ENCODE peak calls at places on chromosomes 7 and 10, in four cellular contexts. L is GM12878, N is K562, G is IMR-90. Y is an unnamed sample.

GRCh38 chr10:73899401-73899780 is 11.5 kb upstream of the PLAU start:
- DNase-seq in L (no peak), N (no peak), G (peak), Y (no peak)

GRCh38 chr7:106166651-106167342 is 54.7 kb upstream of the SYPL1 start:
- DNase-seq in L (no peak), N (peak), G (peak), Y (peak)

GRCh38 chr10:90321132-90321816 is 536.6 kb downstream of the HTR7 start:
- DNase-seq in L (no peak), N (no peak), G (peak), Y (no peak)

GRCh38 chr10:100743626-100744135 is 1.7 kb upstream of the PAX2 start:
- DNase-seq in L (no peak), N (peak), G (peak), Y (peak)

GRCh38 chr7:6508950-6509349 is 42.3 kb downstream of the GRID2IP start:
- DNase-seq in L (no peak), N (no peak), G (no peak), Y (no peak)

GRCh38 chr10:86083664-86084175 is 282.9 kb downstream of the GRID1 start:
- DNase-seq in L (no peak), N (no peak), G (no peak), Y (no peak)

GRCh38 chr7:73615886-73616285 is 8.4 kb downstream of the MLXIPL start:
- DNase-seq in L (no peak), N (no peak), G (peak), Y (no peak)

GRCh38 chr10:61836233-61836887 is 65.1 kb upstream of the ARID5B start:
- DNase-seq in L (no peak), N (no peak), G (no peak), Y (no peak)

GRCh38 chr7:2063562-2064360 is 169.0 kb downstream of the MAD1L1 start:
- DNase-seq in L (no peak), N (no peak), G (peak), Y (peak)

GRCh38 chr10:80471715-80472233 is 17.7 kb downstream of the TSPAN14 start:
- DNase-seq in L (no peak), N (no peak), G (no peak), Y (no peak)

GRCh38 chr7:157458254-157458633 is 121.4 kb downstream of the DNAJB6 start:
- DNase-seq in L (no peak), N (no peak), G (no peak), Y (no peak)

GRCh38 chr7:144653449-144653848 is 182.4 kb downstream of the TPK1 start:
- DNase-seq in L (no peak), N (no peak), G (no peak), Y (no peak)

GRCh38 chr10:11181996-11182395 is 164.3 kb downstream of the CELF2 start:
- DNase-seq in L (no peak), N (no peak), G (no peak), Y (no peak)

DNA sequence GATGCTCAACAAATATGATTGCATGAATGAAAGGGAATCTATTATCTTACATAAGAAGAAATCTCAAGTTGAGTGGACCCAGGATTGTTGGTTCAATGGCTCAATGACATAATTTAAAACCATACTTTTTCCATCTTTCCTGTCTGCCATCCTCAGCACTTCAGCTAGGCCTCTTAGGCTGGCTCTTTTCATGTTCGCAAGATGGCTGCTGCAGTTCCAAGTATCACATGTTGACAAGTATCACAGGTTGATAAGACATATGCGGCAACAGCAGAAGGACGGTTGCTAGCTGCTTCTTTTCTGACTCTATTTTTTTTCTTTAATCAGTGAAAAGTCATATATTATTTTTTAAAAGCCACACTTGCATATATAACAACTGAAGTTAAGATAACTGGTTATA is 79.0 kb upstream of the CDK6 start:
- DNase-seq in L (no peak), N (peak), G (no peak), Y (no peak)
- TF ChIP-seq RCOR1 in L (no peak), N (no peak), G (no peak), Y (no peak)

DNA sequence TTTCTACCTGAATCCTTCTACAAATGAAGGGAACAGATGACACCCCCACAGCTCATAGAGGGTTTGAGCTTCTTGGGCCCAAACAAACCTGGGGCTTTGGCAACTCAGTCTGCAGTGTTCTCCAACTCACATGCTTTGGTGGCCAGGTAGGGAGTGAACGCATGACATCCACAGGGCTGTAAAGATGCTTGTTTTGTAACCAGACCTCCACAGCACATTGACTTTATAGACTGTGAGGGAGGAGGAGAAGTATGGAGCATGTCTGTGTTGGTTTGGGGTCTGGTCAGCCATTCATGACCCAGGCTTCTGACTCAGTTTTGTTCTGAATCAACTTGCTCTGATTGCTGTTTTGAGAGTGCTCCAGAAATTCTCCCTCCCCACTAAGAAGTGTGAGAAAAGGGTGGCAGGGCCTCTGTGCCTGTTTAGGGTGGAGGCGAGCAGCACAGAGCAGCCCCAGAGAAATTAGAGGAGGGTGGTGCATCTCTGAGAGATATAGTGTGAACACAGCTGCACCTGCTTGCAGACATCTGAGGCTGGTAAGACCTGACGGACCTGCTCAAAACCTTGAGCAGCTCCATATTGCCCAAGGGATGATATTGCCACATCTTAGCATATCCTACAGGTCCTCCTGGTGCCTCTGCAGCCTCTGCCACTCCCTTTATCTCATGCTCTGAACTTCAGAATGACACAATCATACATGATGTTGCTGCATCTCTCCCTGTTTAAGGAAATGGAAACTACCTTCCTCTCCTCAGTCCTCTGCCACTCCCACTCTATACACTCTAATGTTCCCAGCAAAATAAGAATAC is 287.6 kb downstream of the ABCA13 start:
- DNase-seq in L (no peak), N (no peak), G (no peak), Y (no peak)
- TF ChIP-seq RCOR1 in L (no peak), N (no peak), G (no peak), Y (no peak)

DNA sequence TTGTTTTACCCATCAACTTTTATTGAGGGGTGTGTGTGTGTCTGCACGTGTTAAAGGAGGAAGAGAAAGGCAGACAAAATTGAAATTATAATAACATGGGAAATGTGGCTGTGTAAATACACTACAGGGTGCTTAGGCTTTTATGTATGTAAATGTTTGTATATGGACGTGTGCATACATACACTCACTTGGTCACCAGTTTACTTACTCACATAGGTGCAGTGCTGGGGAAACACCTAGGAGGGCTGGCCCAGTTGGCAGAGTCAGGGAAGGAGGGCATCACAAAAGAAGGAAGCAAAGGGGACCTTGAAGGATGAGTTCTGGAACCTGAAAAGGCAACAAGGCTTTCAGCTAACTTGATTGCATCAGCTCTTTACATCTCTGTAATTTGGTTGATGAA is 10.0 kb downstream of the WDR11 start:
- DNase-seq in L (no peak), N (no peak), G (no peak), Y (no peak)
- TF ChIP-seq RCOR1 in L (no peak), N (no peak), G (no peak), Y (no peak)

GRCh38 chr7:13980474-13980873 is 9.0 kb downstream of the ETV1 start:
- DNase-seq in L (no peak), N (peak), G (no peak), Y (no peak)

GRCh38 chr7:13984831-13985685 is 4.4 kb downstream of the ETV1 start:
- DNase-seq in L (no peak), N (no peak), G (no peak), Y (no peak)

GRCh38 chr7:13982940-13983677 is 6.4 kb downstream of the ETV1 start:
- DNase-seq in L (no peak), N (peak), G (no peak), Y (no peak)

GRCh38 chr7:13981070-13981469 is 8.4 kb downstream of the ETV1 start:
- DNase-seq in L (no peak), N (peak), G (peak), Y (peak)

DNA sequence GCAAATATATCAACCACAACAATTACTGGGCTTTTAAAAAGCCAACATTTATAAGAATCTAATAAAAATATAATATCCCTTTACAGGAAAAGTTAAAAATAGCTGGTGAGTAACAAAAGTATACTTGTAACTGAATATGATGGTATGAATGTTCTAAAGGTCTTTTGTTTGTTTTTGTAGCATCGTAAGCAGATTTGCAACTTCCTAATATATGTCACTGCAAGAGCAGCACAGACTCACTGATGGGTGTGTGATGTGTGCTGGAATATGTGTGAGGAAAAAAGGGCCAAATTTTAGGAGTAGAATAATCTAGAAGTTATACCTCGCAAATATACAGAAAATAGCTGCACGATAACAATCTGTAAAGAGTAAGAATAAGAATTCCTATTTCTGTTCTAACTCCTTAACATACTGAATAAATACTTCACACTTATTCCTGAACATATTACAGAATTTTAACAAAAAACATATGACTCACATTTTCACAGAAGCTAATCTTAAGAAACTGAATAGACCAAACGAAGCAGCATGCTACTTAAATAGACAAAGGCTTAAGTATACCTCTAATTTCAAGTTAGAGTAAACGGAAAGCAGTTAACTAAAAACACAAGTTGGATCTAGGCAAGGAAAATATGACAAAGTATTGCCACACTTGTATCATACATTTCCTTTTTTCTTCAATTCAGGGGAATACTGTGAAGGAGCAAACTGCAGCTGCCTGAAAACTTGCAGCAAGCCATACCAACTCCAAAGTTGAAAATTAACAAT is 9.6 kb downstream of the ETV1 start:
- DNase-seq in L (no peak), N (peak), G (peak), Y (no peak)
- TF ChIP-seq RCOR1 in L (no peak), N (no peak), G (no peak), Y (no peak)

DNA sequence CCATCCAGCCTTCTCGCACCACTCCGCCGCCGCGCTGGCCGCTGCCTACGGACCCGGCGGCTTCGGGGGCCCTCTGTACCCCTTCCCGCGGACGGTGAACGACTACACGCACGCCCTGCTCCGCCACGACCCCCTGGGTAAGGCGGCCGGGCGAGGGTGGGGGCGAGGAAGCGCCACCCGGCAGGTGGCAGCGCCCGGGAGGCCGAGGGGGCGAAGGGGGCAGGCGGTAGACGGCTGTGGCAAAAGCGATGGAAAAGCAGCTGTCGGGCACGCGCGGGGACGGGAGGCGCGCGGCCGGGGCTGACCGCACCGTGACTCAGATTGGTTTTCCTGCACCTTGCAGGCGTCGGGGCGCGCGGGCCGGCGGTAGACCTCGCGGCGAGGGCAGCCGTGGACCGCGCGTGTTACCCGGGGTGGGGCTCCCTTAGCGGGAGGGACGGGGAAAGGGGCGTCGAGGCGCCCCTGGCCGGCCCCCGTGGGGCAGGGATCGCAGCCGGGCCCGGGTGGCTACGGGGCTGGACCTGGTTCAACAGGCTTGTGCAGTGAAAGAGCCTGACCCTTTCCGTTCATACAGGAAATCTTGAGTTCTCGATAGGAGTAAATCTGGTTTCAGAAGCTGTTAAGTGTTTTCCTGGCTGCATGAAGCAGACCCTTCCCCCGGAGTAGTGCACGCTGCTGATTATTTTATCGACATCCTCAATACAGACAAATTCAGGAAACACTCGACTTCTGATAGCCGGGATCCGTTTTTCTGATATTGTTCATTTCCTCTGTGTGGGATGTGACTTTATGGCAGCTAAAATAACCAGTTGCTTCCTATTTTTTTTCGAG is 671 bp downstream of the HHEX start:
- DNase-seq in L (no peak), N (peak), G (peak), Y (peak)
- TF ChIP-seq RCOR1 in L (no peak), N (no peak), G (no peak), Y (no peak)

DNA sequence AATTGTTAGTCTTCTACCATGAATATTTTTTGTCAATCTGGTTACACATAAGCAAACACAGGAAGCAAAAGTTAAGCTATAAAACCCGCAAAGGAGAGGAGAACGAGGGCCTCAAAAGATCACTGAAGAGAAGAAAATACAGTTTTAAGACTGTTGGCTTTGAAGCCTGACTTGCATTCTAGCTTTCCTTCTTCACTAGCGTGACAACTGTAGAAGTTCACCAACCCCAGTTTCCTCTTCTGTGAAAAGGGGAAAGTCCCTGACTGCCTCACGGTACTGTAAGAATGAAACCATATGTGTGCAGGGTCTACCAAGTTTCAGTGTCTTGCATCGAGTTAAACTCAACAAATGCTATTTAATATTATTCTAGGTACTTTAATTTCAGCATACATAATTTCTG is 7.5 kb upstream of the LRRN3 start:
- DNase-seq in L (peak), N (no peak), G (peak), Y (no peak)
- TF ChIP-seq RCOR1 in L (peak), N (no peak), G (no peak), Y (no peak)

DNA sequence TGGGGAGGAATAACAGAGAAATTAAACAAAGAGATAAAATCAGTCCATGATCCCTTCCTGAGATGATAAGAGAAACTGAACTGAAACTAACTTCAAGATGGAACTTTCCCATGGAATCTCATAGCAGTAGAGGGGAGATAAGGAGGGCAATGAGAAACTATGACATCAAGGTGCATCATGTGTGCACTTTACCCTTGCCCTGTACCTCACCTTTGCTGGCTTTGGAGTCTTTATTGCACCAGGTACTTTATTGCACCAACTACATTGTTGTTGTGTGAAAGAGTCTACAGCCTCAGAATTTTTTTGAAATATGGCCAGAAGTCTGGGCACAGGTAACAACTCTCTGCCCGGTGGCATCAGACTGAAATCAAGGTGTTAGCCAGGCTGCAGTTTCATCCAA is 11.2 kb upstream of the SMC3 start:
- DNase-seq in L (no peak), N (no peak), G (no peak), Y (no peak)
- TF ChIP-seq RCOR1 in L (no peak), N (no peak), G (no peak), Y (no peak)

GRCh38 chr7:20514364-20514763 is 101.1 kb upstream of the ABCB5 start:
- DNase-seq in L (peak), N (peak), G (no peak), Y (no peak)
- TF ChIP-seq RCOR1 in L (no peak), N (no peak), G (no peak), Y (no peak)

GRCh38 chr10:36383349-36383748 is 741.3 kb upstream of the FZD8 start:
- DNase-seq in L (no peak), N (no peak), G (no peak), Y (no peak)
- TF ChIP-seq RCOR1 in L (no peak), N (no peak), G (no peak), Y (no peak)

DNA sequence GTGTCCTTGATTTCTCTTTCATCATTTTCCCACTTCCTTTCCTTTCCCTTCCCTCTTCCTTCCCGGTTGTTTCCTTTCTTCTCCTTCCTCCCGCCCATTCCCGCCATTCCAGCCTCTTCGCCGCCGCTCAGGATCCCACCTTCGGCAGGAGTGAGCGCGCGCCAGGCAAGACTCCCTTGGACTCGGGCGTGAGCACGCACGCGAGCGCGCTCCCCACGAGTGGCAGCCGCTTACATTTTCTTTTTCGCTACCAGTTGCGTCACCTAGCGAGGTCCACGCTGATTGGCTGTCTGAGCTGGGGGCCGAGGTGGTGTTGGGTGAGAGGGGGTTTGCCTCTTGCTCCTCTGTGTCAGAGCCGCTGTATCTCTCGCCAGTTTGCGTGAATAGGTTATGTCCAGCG is 11.8 kb downstream of the ZAN start:
- DNase-seq in L (no peak), N (peak), G (peak), Y (no peak)
- TF ChIP-seq RCOR1 in L (no peak), N (no peak), G (no peak), Y (no peak)